ENCODE peak calls at places on chromosome 19, in nine cellular contexts. One of them, this sample, is unnamed.

GRCh38 chr19:1218751-1219567 is 13.4 kb downstream of the STK11 start:
- DNase-seq in psoas muscle: no peak
- DNase-seq in lower leg skin: no peak
- DNase-seq in thoracic aorta: no peak
- DNase-seq in Calu3: no peak
- DNase-seq in esophagus squamous epithelium: no peak
- DNase-seq in cardiac fibroblast: no peak
- DNase-seq in progenitor cell of endocrine pancreas: no peak
- DNase-seq in OCI-LY7: no peak
- DNase-seq in this sample: peak

GRCh38 chr19:54356444-54357056 is 8.2 kb downstream of the LAIR1 start:
- DNase-seq in psoas muscle: no peak
- DNase-seq in lower leg skin: no peak
- DNase-seq in thoracic aorta: no peak
- DNase-seq in Calu3: no peak
- DNase-seq in esophagus squamous epithelium: no peak
- DNase-seq in cardiac fibroblast: no peak
- DNase-seq in progenitor cell of endocrine pancreas: no peak
- DNase-seq in OCI-LY7: no peak
- DNase-seq in this sample: no peak

GRCh38 chr19:2345794-2346663 is 14.0 kb upstream of the TMPRSS9 start:
- DNase-seq in psoas muscle: no peak
- DNase-seq in lower leg skin: no peak
- DNase-seq in thoracic aorta: no peak
- DNase-seq in Calu3: peak
- DNase-seq in esophagus squamous epithelium: no peak
- DNase-seq in cardiac fibroblast: peak
- DNase-seq in progenitor cell of endocrine pancreas: no peak
- DNase-seq in OCI-LY7: no peak
- DNase-seq in this sample: no peak

GRCh38 chr19:37695144-37695899 is 24.2 kb downstream of the ZNF607 start:
- DNase-seq in psoas muscle: no peak
- DNase-seq in lower leg skin: no peak
- DNase-seq in thoracic aorta: no peak
- DNase-seq in Calu3: no peak
- DNase-seq in esophagus squamous epithelium: no peak
- DNase-seq in cardiac fibroblast: no peak
- DNase-seq in progenitor cell of endocrine pancreas: no peak
- DNase-seq in OCI-LY7: no peak
- DNase-seq in this sample: no peak

GRCh38 chr19:40690699-40691420 is 409 bp upstream of the NUMBL start:
- DNase-seq in psoas muscle: peak
- DNase-seq in lower leg skin: peak
- DNase-seq in thoracic aorta: peak
- DNase-seq in Calu3: peak
- DNase-seq in esophagus squamous epithelium: peak
- DNase-seq in cardiac fibroblast: peak
- DNase-seq in progenitor cell of endocrine pancreas: peak
- DNase-seq in OCI-LY7: peak
- DNase-seq in this sample: peak

GRCh38 chr19:12664406-12665280 is 1.9 kb downstream of the MAN2B1 start:
- DNase-seq in psoas muscle: no peak
- DNase-seq in lower leg skin: no peak
- DNase-seq in thoracic aorta: no peak
- DNase-seq in Calu3: no peak
- DNase-seq in esophagus squamous epithelium: no peak
- DNase-seq in cardiac fibroblast: peak
- DNase-seq in progenitor cell of endocrine pancreas: no peak
- DNase-seq in OCI-LY7: peak
- DNase-seq in this sample: no peak

GRCh38 chr19:15195381-15195964 is 5.3 kb downstream of the NOTCH3 start:
- DNase-seq in psoas muscle: peak
- DNase-seq in lower leg skin: peak
- DNase-seq in thoracic aorta: peak
- DNase-seq in Calu3: peak
- DNase-seq in esophagus squamous epithelium: no peak
- DNase-seq in cardiac fibroblast: peak
- DNase-seq in progenitor cell of endocrine pancreas: peak
- DNase-seq in OCI-LY7: no peak
- DNase-seq in this sample: peak

GRCh38 chr19:48342841-48343540 is 17.6 kb downstream of the EMP3 start:
- DNase-seq in psoas muscle: no peak
- DNase-seq in lower leg skin: no peak
- DNase-seq in thoracic aorta: no peak
- DNase-seq in Calu3: no peak
- DNase-seq in esophagus squamous epithelium: no peak
- DNase-seq in cardiac fibroblast: peak
- DNase-seq in progenitor cell of endocrine pancreas: no peak
- DNase-seq in OCI-LY7: no peak
- DNase-seq in this sample: no peak

GRCh38 chr19:48568345-48568886 is 16.4 kb downstream of the SULT2B1 start:
- DNase-seq in psoas muscle: peak
- DNase-seq in lower leg skin: peak
- DNase-seq in thoracic aorta: peak
- DNase-seq in Calu3: peak
- DNase-seq in esophagus squamous epithelium: no peak
- DNase-seq in cardiac fibroblast: peak
- DNase-seq in progenitor cell of endocrine pancreas: no peak
- DNase-seq in OCI-LY7: no peak
- DNase-seq in this sample: peak

GRCh38 chr19:20928371-20928770 is 5.3 kb downstream of the ZNF85 start:
- DNase-seq in psoas muscle: no peak
- DNase-seq in lower leg skin: no peak
- DNase-seq in thoracic aorta: no peak
- DNase-seq in Calu3: no peak
- DNase-seq in esophagus squamous epithelium: no peak
- DNase-seq in cardiac fibroblast: peak
- DNase-seq in progenitor cell of endocrine pancreas: no peak
- DNase-seq in OCI-LY7: no peak
- DNase-seq in this sample: no peak

GRCh38 chr19:58229255-58229639 is 533 bp downstream of the ZNF544 start:
- DNase-seq in psoas muscle: no peak
- DNase-seq in lower leg skin: no peak
- DNase-seq in thoracic aorta: no peak
- DNase-seq in Calu3: peak
- DNase-seq in esophagus squamous epithelium: no peak
- DNase-seq in cardiac fibroblast: peak
- DNase-seq in progenitor cell of endocrine pancreas: no peak
- DNase-seq in OCI-LY7: peak
- DNase-seq in this sample: peak

GRCh38 chr19:58097783-58098681 is at the start of gene ZSCAN18:
- DNase-seq in psoas muscle: peak
- DNase-seq in lower leg skin: peak
- DNase-seq in thoracic aorta: peak
- DNase-seq in Calu3: peak
- DNase-seq in esophagus squamous epithelium: peak
- DNase-seq in cardiac fibroblast: peak
- DNase-seq in progenitor cell of endocrine pancreas: peak
- DNase-seq in OCI-LY7: no peak
- DNase-seq in this sample: peak

GRCh38 chr19:4636761-4637160 is 2.6 kb upstream of the TNFAIP8L1 start:
- DNase-seq in psoas muscle: no peak
- DNase-seq in lower leg skin: no peak
- DNase-seq in thoracic aorta: no peak
- DNase-seq in Calu3: no peak
- DNase-seq in esophagus squamous epithelium: no peak
- DNase-seq in cardiac fibroblast: no peak
- DNase-seq in progenitor cell of endocrine pancreas: no peak
- DNase-seq in OCI-LY7: no peak
- DNase-seq in this sample: no peak

DNA sequence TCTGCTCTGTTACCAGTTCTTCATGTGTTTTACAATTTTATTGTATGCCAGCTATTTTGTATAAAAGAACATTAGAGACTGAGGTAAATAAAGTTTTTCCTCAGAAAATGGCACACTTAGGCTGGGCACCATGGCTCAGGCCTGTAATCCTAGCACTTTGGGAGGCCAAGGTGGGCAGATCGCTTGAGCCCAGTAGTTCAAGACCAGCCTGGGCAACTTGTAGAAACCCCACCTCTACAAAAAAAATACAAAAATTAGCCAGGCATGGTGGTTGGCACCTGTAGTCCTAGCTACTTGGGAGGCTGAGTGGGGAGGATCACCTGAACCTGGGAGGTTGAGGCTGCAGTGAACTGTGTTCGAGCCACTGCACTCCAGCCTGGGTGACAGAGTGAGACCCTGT is 32.0 kb downstream of the CCDC8 start:
- DNase-seq in psoas muscle: no peak
- DNase-seq in lower leg skin: no peak
- DNase-seq in thoracic aorta: no peak
- DNase-seq in Calu3: no peak
- DNase-seq in esophagus squamous epithelium: no peak
- DNase-seq in cardiac fibroblast: no peak
- DNase-seq in progenitor cell of endocrine pancreas: no peak
- DNase-seq in OCI-LY7: no peak
- DNase-seq in this sample: no peak
- TF ChIP-seq CTCF in psoas muscle: no peak
- TF ChIP-seq CTCF in lower leg skin: no peak
- TF ChIP-seq CTCF in thoracic aorta: no peak
- TF ChIP-seq CTCF in Calu3: no peak
- TF ChIP-seq CTCF in esophagus squamous epithelium: no peak
- TF ChIP-seq CTCF in cardiac fibroblast: no peak
- TF ChIP-seq CTCF in progenitor cell of endocrine pancreas: no peak
- TF ChIP-seq CTCF in OCI-LY7: no peak
- TF ChIP-seq CTCF in this sample: no peak

GRCh38 chr19:35644987-35645679 is 3.0 kb upstream of the COX6B1 start:
- DNase-seq in psoas muscle: peak
- DNase-seq in lower leg skin: peak
- DNase-seq in thoracic aorta: peak
- DNase-seq in Calu3: peak
- DNase-seq in esophagus squamous epithelium: no peak
- DNase-seq in cardiac fibroblast: peak
- DNase-seq in progenitor cell of endocrine pancreas: peak
- DNase-seq in OCI-LY7: peak
- DNase-seq in this sample: peak
- TF ChIP-seq CTCF in psoas muscle: no peak
- TF ChIP-seq CTCF in lower leg skin: no peak
- TF ChIP-seq CTCF in thoracic aorta: no peak
- TF ChIP-seq CTCF in Calu3: no peak
- TF ChIP-seq CTCF in esophagus squamous epithelium: no peak
- TF ChIP-seq CTCF in cardiac fibroblast: no peak
- TF ChIP-seq CTCF in progenitor cell of endocrine pancreas: no peak
- TF ChIP-seq CTCF in OCI-LY7: no peak
- TF ChIP-seq CTCF in this sample: no peak

DNA sequence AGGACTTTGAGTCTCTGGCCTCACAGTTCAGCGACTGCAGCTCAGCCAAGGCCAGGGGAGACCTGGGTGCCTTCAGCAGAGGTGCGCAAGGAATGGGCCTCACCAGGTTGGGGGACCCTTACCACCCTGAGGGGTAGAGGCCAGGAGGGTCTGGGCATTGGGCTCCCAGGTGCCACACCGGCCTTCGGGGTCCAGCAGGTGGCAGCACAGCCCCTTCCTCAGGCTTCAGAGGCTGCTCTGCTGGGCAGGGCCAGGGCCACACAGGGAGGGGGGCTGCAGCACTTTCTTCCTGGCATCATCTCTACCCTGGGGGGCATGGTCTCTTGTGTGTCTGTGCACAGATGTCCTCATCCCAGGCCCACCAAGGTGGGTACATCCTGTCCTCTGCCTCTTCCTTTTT is 12.9 kb downstream of the PIN1 start:
- DNase-seq in psoas muscle: no peak
- DNase-seq in lower leg skin: no peak
- DNase-seq in thoracic aorta: no peak
- DNase-seq in Calu3: peak
- DNase-seq in esophagus squamous epithelium: no peak
- DNase-seq in cardiac fibroblast: no peak
- DNase-seq in progenitor cell of endocrine pancreas: peak
- DNase-seq in OCI-LY7: peak
- DNase-seq in this sample: peak
- TF ChIP-seq CTCF in psoas muscle: no peak
- TF ChIP-seq CTCF in lower leg skin: no peak
- TF ChIP-seq CTCF in thoracic aorta: no peak
- TF ChIP-seq CTCF in Calu3: no peak
- TF ChIP-seq CTCF in esophagus squamous epithelium: no peak
- TF ChIP-seq CTCF in cardiac fibroblast: peak
- TF ChIP-seq CTCF in progenitor cell of endocrine pancreas: peak
- TF ChIP-seq CTCF in OCI-LY7: peak
- TF ChIP-seq CTCF in this sample: peak

DNA sequence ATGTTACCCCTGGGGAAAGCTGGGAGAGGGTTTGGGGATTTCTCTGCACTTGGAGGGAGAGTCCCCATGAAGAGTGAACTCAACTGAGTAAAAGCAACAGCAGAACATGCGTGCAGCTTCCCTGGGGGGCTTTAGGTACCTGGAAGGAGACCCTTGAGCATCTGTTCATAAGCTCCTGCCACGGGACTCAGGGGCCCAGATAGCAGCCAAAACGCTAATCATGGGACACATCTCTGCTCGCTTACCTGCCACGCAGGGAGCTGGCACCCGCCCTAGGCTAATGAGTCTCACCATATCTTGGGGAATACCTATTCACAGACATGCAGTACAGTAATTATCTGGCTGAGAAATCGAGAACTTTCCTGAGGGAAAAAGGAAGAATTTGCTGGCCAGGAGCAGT is 33.9 kb downstream of the PDCD5 start:
- DNase-seq in psoas muscle: no peak
- DNase-seq in lower leg skin: no peak
- DNase-seq in thoracic aorta: no peak
- DNase-seq in Calu3: no peak
- DNase-seq in esophagus squamous epithelium: no peak
- DNase-seq in cardiac fibroblast: no peak
- DNase-seq in progenitor cell of endocrine pancreas: no peak
- DNase-seq in OCI-LY7: no peak
- DNase-seq in this sample: no peak
- TF ChIP-seq CTCF in psoas muscle: no peak
- TF ChIP-seq CTCF in lower leg skin: no peak
- TF ChIP-seq CTCF in thoracic aorta: no peak
- TF ChIP-seq CTCF in Calu3: no peak
- TF ChIP-seq CTCF in esophagus squamous epithelium: no peak
- TF ChIP-seq CTCF in cardiac fibroblast: no peak
- TF ChIP-seq CTCF in progenitor cell of endocrine pancreas: no peak
- TF ChIP-seq CTCF in OCI-LY7: no peak
- TF ChIP-seq CTCF in this sample: no peak

DNA sequence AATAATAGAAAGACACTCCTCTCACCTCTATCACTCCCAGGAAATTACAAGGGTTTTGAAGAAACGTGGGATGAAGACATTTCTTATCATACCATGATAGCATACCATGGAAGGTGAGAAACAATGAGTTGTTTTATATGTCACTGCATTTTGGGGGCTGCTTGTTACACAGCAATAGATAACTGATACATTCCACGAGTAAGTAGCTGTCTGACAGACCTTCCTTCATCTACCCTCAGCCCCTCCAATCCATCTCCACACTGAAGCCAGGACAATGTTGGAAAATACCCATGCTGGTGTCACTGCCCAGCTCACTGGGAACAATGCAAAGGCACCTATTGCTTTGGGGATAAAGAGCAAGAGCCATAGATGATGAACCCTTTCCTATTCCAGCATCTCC is 68.9 kb upstream of the USP29 start:
- DNase-seq in psoas muscle: no peak
- DNase-seq in lower leg skin: no peak
- DNase-seq in thoracic aorta: no peak
- DNase-seq in Calu3: no peak
- DNase-seq in esophagus squamous epithelium: no peak
- DNase-seq in cardiac fibroblast: no peak
- DNase-seq in progenitor cell of endocrine pancreas: no peak
- DNase-seq in OCI-LY7: no peak
- DNase-seq in this sample: no peak
- TF ChIP-seq CTCF in psoas muscle: no peak
- TF ChIP-seq CTCF in lower leg skin: no peak
- TF ChIP-seq CTCF in thoracic aorta: no peak
- TF ChIP-seq CTCF in Calu3: no peak
- TF ChIP-seq CTCF in esophagus squamous epithelium: no peak
- TF ChIP-seq CTCF in cardiac fibroblast: no peak
- TF ChIP-seq CTCF in progenitor cell of endocrine pancreas: no peak
- TF ChIP-seq CTCF in OCI-LY7: no peak
- TF ChIP-seq CTCF in this sample: no peak